ENCODE peak calls at places on chromosomes 11 and 22, in nine cellular contexts. G, D, H, F, U, C, A, W and O are unnamed samples.

GRCh38 chr11:82930734-82931133 is 29.2 kb downstream of the DDIAS start:
- DNase-seq in G (no peak), W (no peak), D (no peak), F (no peak), U (no peak), C (no peak), A (no peak), H (no peak), O (no peak)

GRCh38 chr22:42365337-42365865 is 66.8 kb downstream of the NFAM1 start:
- DNase-seq in W (peak), F (no peak), D (no peak), U (no peak), A (peak), H (no peak), G (no peak), C (peak), O (peak)

GRCh38 chr11:94776351-94777321 is 8.5 kb downstream of the AMOTL1 start:
- DNase-seq in G (no peak), W (no peak), H (no peak), F (no peak), C (peak), A (peak), D (no peak), U (peak), O (peak)

GRCh38 chr11:103928040-103928555 is 108.3 kb upstream of the DDI1 start:
- DNase-seq in C (peak), W (no peak), G (no peak), A (no peak), D (no peak), U (no peak), F (no peak), H (no peak), O (no peak)

GRCh38 chr22:38398609-38399401 is 56.2 kb downstream of the KCNJ4 start:
- DNase-seq in D (peak), A (peak), U (peak), C (peak), W (peak), H (peak), G (peak), F (peak), O (peak)

GRCh38 chr11:132088551-132088950 is 718.1 kb downstream of the NTM start:
- DNase-seq in C (no peak), F (no peak), G (no peak), H (no peak), U (no peak), W (no peak), A (no peak), D (no peak), O (no peak)

GRCh38 chr11:111688028-111688427 is 78.2 kb downstream of the PPP2R1B start:
- DNase-seq in W (no peak), F (no peak), H (no peak), D (no peak), A (no peak), U (no peak), G (no peak), C (no peak), O (no peak)

GRCh38 chr11:71977743-71978418 is 20.8 kb upstream of the IL18BP start:
- DNase-seq in W (no peak), D (peak), H (peak), A (peak), G (peak), F (no peak), C (peak), U (peak), O (peak)

GRCh38 chr11:128776434-128777284 is 82.8 kb downstream of the FLI1 start:
- DNase-seq in F (no peak), H (no peak), W (no peak), C (peak), U (no peak), G (no peak), A (peak), D (no peak), O (no peak)

GRCh38 chr11:60756307-60757032 is at the start of gene MS4A15:
- DNase-seq in A (no peak), F (no peak), G (no peak), H (no peak), W (no peak), D (no peak), C (peak), U (peak), O (no peak)